ENCODE peak calls at places on chromosome 18, in ten cellular contexts. One of them, this sample, is unnamed. For H3K9me3, the result is how much of the 10 kb centered on the place peaks cover.

GRCh38 chr18:13660510-13660909 is 65.8 kb downstream of the FAM210A start:
- DNase-seq in aorta: no peak
- DNase-seq in stomach: no peak
- DNase-seq in kidney: no peak
- DNase-seq in uterus: no peak
- DNase-seq in iPS DF 6.9: no peak
- DNase-seq in esophagus squamous epithelium: no peak
- DNase-seq in left ventricle myocardium inferior: no peak
- DNase-seq in endodermal cell: no peak
- DNase-seq in heart left ventricle: peak
- DNase-seq in this sample: no peak

GRCh38 chr18:23534276-23534675 is 31.0 kb downstream of the RMC1 start:
- DNase-seq in endodermal cell: no peak
- DNase-seq in stomach: no peak
- DNase-seq in uterus: no peak
- DNase-seq in iPS DF 6.9: no peak
- DNase-seq in esophagus squamous epithelium: no peak
- DNase-seq in heart left ventricle: no peak
- DNase-seq in kidney: no peak
- DNase-seq in left ventricle myocardium inferior: no peak
- DNase-seq in aorta: no peak
- DNase-seq in this sample: no peak

GRCh38 chr18:49723648-49724180 is 89.6 kb downstream of the ACAA2 start:
- DNase-seq in uterus: no peak
- DNase-seq in heart left ventricle: no peak
- DNase-seq in kidney: no peak
- DNase-seq in left ventricle myocardium inferior: no peak
- DNase-seq in endodermal cell: peak
- DNase-seq in iPS DF 6.9: no peak
- DNase-seq in aorta: no peak
- DNase-seq in esophagus squamous epithelium: no peak
- DNase-seq in stomach: no peak
- DNase-seq in this sample: no peak

GRCh38 chr18:8235916-8236315 is 373.3 kb upstream of the RAB12 start:
- DNase-seq in heart left ventricle: no peak
- DNase-seq in aorta: no peak
- DNase-seq in left ventricle myocardium inferior: no peak
- DNase-seq in uterus: no peak
- DNase-seq in stomach: no peak
- DNase-seq in iPS DF 6.9: no peak
- DNase-seq in kidney: no peak
- DNase-seq in endodermal cell: no peak
- DNase-seq in esophagus squamous epithelium: no peak
- DNase-seq in this sample: no peak

GRCh38 chr18:8450013-8450412 is 159.2 kb upstream of the RAB12 start:
- DNase-seq in uterus: no peak
- DNase-seq in iPS DF 6.9: peak
- DNase-seq in esophagus squamous epithelium: no peak
- DNase-seq in stomach: no peak
- DNase-seq in kidney: no peak
- DNase-seq in heart left ventricle: no peak
- DNase-seq in aorta: no peak
- DNase-seq in left ventricle myocardium inferior: no peak
- DNase-seq in endodermal cell: peak
- DNase-seq in this sample: no peak

GRCh38 chr18:2907459-2908145 is 60.8 kb downstream of the EMILIN2 start:
- DNase-seq in heart left ventricle: no peak
- DNase-seq in endodermal cell: peak
- DNase-seq in esophagus squamous epithelium: no peak
- DNase-seq in iPS DF 6.9: no peak
- DNase-seq in kidney: no peak
- DNase-seq in left ventricle myocardium inferior: no peak
- DNase-seq in stomach: no peak
- DNase-seq in uterus: no peak
- DNase-seq in aorta: no peak
- DNase-seq in this sample: peak

GRCh38 chr18:54004828-54005227 is 219.6 kb downstream of the MBD2 start:
- DNase-seq in stomach: no peak
- DNase-seq in left ventricle myocardium inferior: no peak
- DNase-seq in iPS DF 6.9: peak
- DNase-seq in endodermal cell: peak
- DNase-seq in aorta: no peak
- DNase-seq in kidney: no peak
- DNase-seq in esophagus squamous epithelium: no peak
- DNase-seq in uterus: no peak
- DNase-seq in heart left ventricle: no peak
- DNase-seq in this sample: no peak

GRCh38 chr18:13437801-13438506 is 219.4 kb downstream of the LDLRAD4 start:
- DNase-seq in stomach: no peak
- DNase-seq in heart left ventricle: no peak
- DNase-seq in aorta: no peak
- DNase-seq in kidney: no peak
- DNase-seq in iPS DF 6.9: no peak
- DNase-seq in esophagus squamous epithelium: no peak
- DNase-seq in endodermal cell: no peak
- DNase-seq in uterus: no peak
- DNase-seq in left ventricle myocardium inferior: no peak
- DNase-seq in this sample: no peak

GRCh38 chr18:49728542-49728941 is 84.8 kb downstream of the ACAA2 start:
- DNase-seq in iPS DF 6.9: peak
- DNase-seq in uterus: no peak
- DNase-seq in left ventricle myocardium inferior: no peak
- DNase-seq in stomach: peak
- DNase-seq in aorta: no peak
- DNase-seq in endodermal cell: peak
- DNase-seq in esophagus squamous epithelium: no peak
- DNase-seq in kidney: no peak
- DNase-seq in heart left ventricle: no peak
- DNase-seq in this sample: peak

GRCh38 chr18:39701071-39701783 is 2135.6 kb upstream of the CELF4 start:
- DNase-seq in aorta: no peak
- DNase-seq in esophagus squamous epithelium: no peak
- DNase-seq in iPS DF 6.9: no peak
- DNase-seq in heart left ventricle: no peak
- DNase-seq in stomach: no peak
- DNase-seq in left ventricle myocardium inferior: no peak
- DNase-seq in kidney: no peak
- DNase-seq in uterus: no peak
- DNase-seq in endodermal cell: no peak
- DNase-seq in this sample: no peak

GRCh38 chr18:34222025-34222395 is 2.7 kb downstream of the NOL4 start:
- DNase-seq in endodermal cell: peak
- DNase-seq in left ventricle myocardium inferior: no peak
- DNase-seq in kidney: no peak
- DNase-seq in iPS DF 6.9: no peak
- DNase-seq in esophagus squamous epithelium: no peak
- DNase-seq in stomach: no peak
- DNase-seq in heart left ventricle: no peak
- DNase-seq in uterus: no peak
- DNase-seq in aorta: no peak
- DNase-seq in this sample: no peak

GRCh38 chr18:35507623-35508022 is 9.9 kb upstream of the INO80C start:
- DNase-seq in left ventricle myocardium inferior: no peak
- DNase-seq in endodermal cell: peak
- DNase-seq in esophagus squamous epithelium: no peak
- DNase-seq in iPS DF 6.9: no peak
- DNase-seq in uterus: no peak
- DNase-seq in heart left ventricle: no peak
- DNase-seq in aorta: no peak
- DNase-seq in kidney: no peak
- DNase-seq in stomach: no peak
- DNase-seq in this sample: no peak

GRCh38 chr18:23838801-23839366 is 149.6 kb downstream of the LAMA3 start:
- DNase-seq in left ventricle myocardium inferior: no peak
- DNase-seq in heart left ventricle: no peak
- DNase-seq in esophagus squamous epithelium: no peak
- DNase-seq in stomach: no peak
- DNase-seq in endodermal cell: no peak
- DNase-seq in iPS DF 6.9: no peak
- DNase-seq in uterus: no peak
- DNase-seq in kidney: no peak
- DNase-seq in aorta: no peak
- DNase-seq in this sample: no peak

DNA sequence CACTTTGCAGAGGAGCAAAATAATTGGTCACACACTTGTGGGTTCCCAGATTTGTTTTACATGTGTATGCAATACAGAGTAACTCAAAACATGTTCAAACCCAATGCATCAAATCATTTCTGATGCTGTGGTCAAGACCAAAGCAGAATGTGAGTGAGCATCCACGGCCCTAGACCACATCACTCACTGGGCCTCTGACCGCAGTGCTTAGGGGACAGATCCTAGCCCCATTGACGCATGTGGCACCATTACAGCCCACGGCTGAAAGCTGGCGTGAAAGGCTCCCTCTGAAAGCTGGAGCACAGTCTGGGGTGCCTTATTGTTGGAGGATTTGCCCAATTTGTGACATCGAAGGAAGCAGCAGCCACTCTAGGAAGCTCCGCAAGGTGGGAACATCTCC is 498.8 kb upstream of the TCF4 start:
- DNase-seq in left ventricle myocardium inferior: no peak
- DNase-seq in iPS DF 6.9: no peak
- DNase-seq in esophagus squamous epithelium: no peak
- DNase-seq in kidney: no peak
- DNase-seq in heart left ventricle: no peak
- DNase-seq in uterus: no peak
- DNase-seq in endodermal cell: no peak
- DNase-seq in aorta: no peak
- DNase-seq in stomach: no peak
- DNase-seq in this sample: no peak
- H3K9me3 ChIP-seq in left ventricle myocardium inferior: under half
- H3K9me3 ChIP-seq in iPS DF 6.9: under half
- H3K9me3 ChIP-seq in esophagus squamous epithelium: under half
- H3K9me3 ChIP-seq in kidney: under half
- H3K9me3 ChIP-seq in heart left ventricle: under half
- H3K9me3 ChIP-seq in uterus: under half
- H3K9me3 ChIP-seq in endodermal cell: under half
- H3K9me3 ChIP-seq in aorta: under half
- H3K9me3 ChIP-seq in stomach: under half
- H3K9me3 ChIP-seq in this sample: under half

DNA sequence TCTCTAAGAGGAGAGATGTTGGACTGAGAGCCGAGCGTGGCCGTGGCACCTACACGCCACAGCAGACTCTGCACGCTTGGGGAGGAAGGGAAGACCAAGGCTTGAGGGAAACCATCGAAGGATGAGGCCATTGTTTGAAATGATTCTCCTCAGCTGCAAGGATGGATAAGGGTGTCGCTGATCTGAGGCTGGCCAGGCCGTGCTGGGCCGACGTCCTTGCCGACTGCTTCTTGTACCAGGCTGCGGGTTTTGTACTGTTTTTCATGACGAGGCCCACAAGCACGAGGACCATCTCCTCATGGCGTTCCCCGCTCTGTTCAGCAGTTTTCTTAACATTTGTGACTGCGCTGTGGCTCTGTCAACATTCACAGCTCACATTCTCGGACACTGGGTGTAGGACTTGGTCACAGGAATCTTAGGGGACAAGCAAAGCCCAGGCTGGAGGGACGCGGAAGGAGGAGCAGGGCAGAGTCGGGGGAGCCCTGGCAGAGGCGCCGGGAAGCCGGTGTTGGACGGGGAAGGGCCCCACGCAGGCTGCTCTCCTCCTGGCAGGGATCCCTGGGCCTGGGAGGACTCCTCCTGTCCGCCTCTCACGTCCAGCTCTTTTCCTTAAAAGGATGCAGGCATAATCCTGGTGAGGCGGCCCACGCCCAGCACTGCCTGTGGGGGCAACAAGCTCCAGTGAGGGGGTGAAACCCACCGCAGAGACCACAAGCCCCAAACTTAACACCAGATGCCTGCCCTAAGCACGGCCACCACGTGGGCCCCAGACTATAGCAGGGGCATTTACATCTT is 259.0 kb upstream of the SALL3 start:
- DNase-seq in esophagus squamous epithelium: no peak
- DNase-seq in left ventricle myocardium inferior: no peak
- DNase-seq in heart left ventricle: no peak
- DNase-seq in kidney: no peak
- DNase-seq in endodermal cell: no peak
- DNase-seq in stomach: no peak
- DNase-seq in aorta: no peak
- DNase-seq in iPS DF 6.9: no peak
- DNase-seq in uterus: no peak
- DNase-seq in this sample: no peak
- H3K9me3 ChIP-seq in esophagus squamous epithelium: under half
- H3K9me3 ChIP-seq in left ventricle myocardium inferior: under half
- H3K9me3 ChIP-seq in heart left ventricle: under half
- H3K9me3 ChIP-seq in kidney: under half
- H3K9me3 ChIP-seq in endodermal cell: under half
- H3K9me3 ChIP-seq in stomach: under half
- H3K9me3 ChIP-seq in aorta: under half
- H3K9me3 ChIP-seq in iPS DF 6.9: under half
- H3K9me3 ChIP-seq in uterus: under half
- H3K9me3 ChIP-seq in this sample: under half

DNA sequence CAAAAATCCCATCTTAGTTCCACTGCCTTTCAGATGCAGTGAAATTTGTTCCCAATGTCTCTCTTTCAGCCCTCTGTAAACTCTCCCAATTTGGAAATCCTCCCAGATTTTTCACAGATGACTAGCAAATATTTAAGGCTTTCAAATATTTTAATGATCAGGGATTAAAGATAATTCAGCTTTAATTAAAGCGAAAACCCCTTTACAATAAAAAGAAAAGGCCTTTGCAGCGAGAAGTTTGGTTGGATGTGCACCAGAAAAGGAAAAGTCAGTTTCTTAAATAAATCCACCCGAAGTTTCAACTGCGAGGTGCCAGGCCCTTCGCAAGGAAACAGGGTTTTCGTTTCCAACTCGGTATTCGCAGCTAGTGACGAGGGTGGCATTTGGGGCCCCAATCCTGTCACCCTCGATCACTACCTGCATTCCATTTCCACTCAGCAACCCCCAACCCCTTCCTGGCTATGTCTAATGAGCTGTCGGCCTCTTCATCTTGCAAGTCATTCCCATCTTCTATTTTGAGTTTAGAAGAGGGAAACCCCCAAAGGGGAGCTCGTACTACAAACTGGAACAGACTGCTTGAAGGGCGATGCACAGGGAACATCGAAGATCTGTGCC is 1.5 kb downstream of the RAX start:
- DNase-seq in endodermal cell: no peak
- DNase-seq in uterus: no peak
- DNase-seq in left ventricle myocardium inferior: no peak
- DNase-seq in heart left ventricle: no peak
- DNase-seq in aorta: no peak
- DNase-seq in stomach: no peak
- DNase-seq in esophagus squamous epithelium: no peak
- DNase-seq in kidney: no peak
- DNase-seq in iPS DF 6.9: no peak
- DNase-seq in this sample: no peak
- H3K9me3 ChIP-seq in endodermal cell: under half
- H3K9me3 ChIP-seq in uterus: under half
- H3K9me3 ChIP-seq in left ventricle myocardium inferior: under half
- H3K9me3 ChIP-seq in heart left ventricle: under half
- H3K9me3 ChIP-seq in aorta: under half
- H3K9me3 ChIP-seq in stomach: under half
- H3K9me3 ChIP-seq in esophagus squamous epithelium: under half
- H3K9me3 ChIP-seq in kidney: under half
- H3K9me3 ChIP-seq in iPS DF 6.9: under half
- H3K9me3 ChIP-seq in this sample: under half

DNA sequence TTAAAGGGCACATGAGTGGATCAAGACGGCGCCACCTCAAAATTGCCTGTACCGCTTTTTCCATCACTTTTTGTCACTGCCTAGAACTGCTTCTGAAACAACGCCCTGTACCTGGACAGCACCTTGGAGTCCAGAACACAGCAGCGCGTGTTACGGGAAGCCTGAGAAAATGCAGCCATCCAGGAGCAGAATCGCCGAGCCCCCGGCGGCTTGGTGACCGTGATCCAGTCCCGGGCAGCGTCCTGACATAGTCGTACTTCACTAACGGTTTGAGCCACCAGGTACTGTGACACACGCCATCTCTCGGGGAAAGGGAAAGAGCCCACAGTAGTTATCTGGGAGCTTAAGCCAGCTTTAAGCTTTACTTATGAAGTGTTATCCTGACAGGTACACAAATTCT is 168.9 kb upstream of the SALL3 start:
- DNase-seq in iPS DF 6.9: no peak
- DNase-seq in heart left ventricle: no peak
- DNase-seq in endodermal cell: no peak
- DNase-seq in aorta: no peak
- DNase-seq in kidney: no peak
- DNase-seq in stomach: no peak
- DNase-seq in left ventricle myocardium inferior: no peak
- DNase-seq in esophagus squamous epithelium: no peak
- DNase-seq in uterus: no peak
- DNase-seq in this sample: no peak
- H3K9me3 ChIP-seq in iPS DF 6.9: under half
- H3K9me3 ChIP-seq in heart left ventricle: under half
- H3K9me3 ChIP-seq in endodermal cell: under half
- H3K9me3 ChIP-seq in aorta: under half
- H3K9me3 ChIP-seq in kidney: under half
- H3K9me3 ChIP-seq in stomach: under half
- H3K9me3 ChIP-seq in left ventricle myocardium inferior: under half
- H3K9me3 ChIP-seq in esophagus squamous epithelium: under half
- H3K9me3 ChIP-seq in uterus: under half
- H3K9me3 ChIP-seq in this sample: under half